ENCODE peak calls at places on chromosomes 1 and 21, in four cellular contexts. R is adrenal gland, P is upper lobe of left lung, Z is uterus. M is an unnamed sample.

GRCh38 chr1:29711582-29712274 is 475.4 kb downstream of the PTPRU start:
- DNase-seq in Z (no peak), R (no peak), P (no peak), M (no peak)

GRCh38 chr1:20124451-20125057 is 5.2 kb upstream of the PLA2G2D start:
- DNase-seq in Z (peak), R (peak), P (no peak), M (no peak)

GRCh38 chr1:6273380-6273891 is 12.5 kb upstream of the GPR153 start:
- DNase-seq in Z (peak), P (no peak), R (no peak), M (no peak)

GRCh38 chr1:38337711-38338110 is 291.1 kb upstream of the POU3F1 start:
- DNase-seq in P (no peak), R (no peak), Z (no peak), M (peak)

GRCh38 chr21:29639366-29640232 is 300.2 kb downstream of the GRIK1 start:
- DNase-seq in P (no peak), Z (no peak), R (no peak), M (no peak)

GRCh38 chr1:239386453-239387303 is at the start of gene CHRM3:
- DNase-seq in Z (peak), P (peak), R (peak), M (no peak)

GRCh38 chr21:25938673-25939395 is 204.1 kb downstream of the GABPA start:
- DNase-seq in P (no peak), R (no peak), Z (no peak), M (no peak)

GRCh38 chr1:207885129-207886032 is 25.5 kb downstream of the CD34 start:
- DNase-seq in P (peak), Z (peak), R (peak), M (peak)

GRCh38 chr1:7403265-7404045 is 367.6 kb upstream of the VAMP3 start:
- DNase-seq in Z (no peak), P (no peak), R (peak), M (peak)

GRCh38 chr1:81703352-81703735 is 97.4 kb upstream of the ADGRL2 start:
- DNase-seq in Z (no peak), P (no peak), R (no peak), M (no peak)

GRCh38 chr1:41618066-41618825 is 133.8 kb upstream of the EDN2 start:
- DNase-seq in P (peak), R (peak), Z (peak), M (peak)

GRCh38 chr1:2258996-2259395 is 30.9 kb downstream of the SKI start:
- DNase-seq in R (no peak), Z (no peak), P (no peak), M (no peak)

GRCh38 chr1:247118946-247119446 is 14.8 kb upstream of the ZNF669 start:
- DNase-seq in P (no peak), R (no peak), Z (no peak), M (no peak)

GRCh38 chr1:96374076-96374762 is 347.4 kb upstream of the PTBP2 start:
- DNase-seq in P (no peak), R (no peak), Z (no peak), M (no peak)

GRCh38 chr21:15400905-15401304 is 328.9 kb upstream of the USP25 start:
- DNase-seq in R (no peak), Z (no peak), P (no peak), M (no peak)

GRCh38 chr1:212915245-212916091 is 34.9 kb upstream of the VASH2 start:
- DNase-seq in R (no peak), P (no peak), Z (peak), M (no peak)

GRCh38 chr21:44444286-44444931 is 10.9 kb upstream of the LRRC3 start:
- DNase-seq in Z (no peak), P (no peak), R (no peak), M (no peak)

GRCh38 chr1:231500666-231501065 is 27.8 kb upstream of the TSNAX start:
- DNase-seq in P (no peak), Z (no peak), R (no peak), M (no peak)

GRCh38 chr1:165635823-165636222 is 4.8 kb downstream of the MGST3 start:
- DNase-seq in R (no peak), P (no peak), Z (no peak), M (no peak)

GRCh38 chr1:165637427-165637826 is 6.4 kb downstream of the MGST3 start:
- DNase-seq in P (peak), R (no peak), Z (no peak), M (no peak)

GRCh38 chr1:165634154-165634921 is 3.3 kb downstream of the MGST3 start:
- DNase-seq in P (no peak), Z (no peak), R (no peak), M (no peak)

GRCh38 chr1:165633624-165634023 is 2.6 kb downstream of the MGST3 start:
- DNase-seq in Z (no peak), P (no peak), R (no peak), M (no peak)

DNA sequence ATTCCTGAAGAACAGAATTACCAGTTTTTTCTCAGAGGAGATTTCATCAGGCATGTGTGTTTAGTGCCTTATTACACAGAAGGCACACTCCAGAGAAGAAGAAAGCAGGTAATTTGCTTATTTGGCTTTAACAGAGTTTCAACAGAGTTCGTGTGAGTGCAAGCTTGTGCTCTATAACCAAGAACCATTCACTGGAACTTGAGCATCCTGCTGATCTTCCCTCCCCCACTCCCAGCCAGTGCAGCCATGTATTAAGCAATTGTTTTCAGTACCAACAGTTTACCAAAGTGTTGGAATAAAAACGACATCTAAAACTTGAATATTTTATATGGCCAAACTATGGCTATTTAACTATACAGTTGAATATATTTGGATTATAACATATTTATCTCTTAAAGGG is 4.3 kb downstream of the MGST3 start:
- DNase-seq in P (peak), R (no peak), Z (no peak), M (no peak)
- H3K27ac ChIP-seq in P (peak), R (no peak), Z (no peak), M (no peak)

DNA sequence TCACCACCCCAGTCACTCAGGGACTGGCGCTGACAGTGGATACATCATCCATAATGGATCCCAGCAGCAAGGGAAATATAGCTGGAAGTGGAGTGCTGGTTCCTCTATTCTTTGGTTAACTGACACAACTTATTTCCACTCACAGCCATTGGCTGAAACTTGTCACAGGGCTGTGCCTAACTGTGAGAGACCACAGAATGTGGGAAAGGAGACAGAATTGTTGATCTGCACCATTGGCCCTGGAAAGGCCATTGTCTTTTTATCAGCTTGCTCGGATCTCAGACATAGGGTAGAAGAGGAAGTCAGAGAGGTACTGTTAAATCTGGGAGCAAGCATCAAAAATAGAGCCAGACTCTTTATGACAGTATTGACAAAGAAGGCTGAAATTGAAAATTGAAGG is 451.3 kb downstream of the AJAP1 start:
- DNase-seq in R (no peak), P (no peak), Z (no peak), M (no peak)
- H3K4me3 ChIP-seq in R (no peak), P (no peak), Z (no peak), M (no peak)

GRCh38 chr1:54516249-54516920 is 31.6 kb upstream of the ACOT11 start:
- DNase-seq in P (no peak), Z (no peak), R (no peak), M (no peak)

GRCh38 chr1:54517536-54517935 is 30.5 kb upstream of the ACOT11 start:
- DNase-seq in R (no peak), Z (no peak), P (no peak), M (no peak)

GRCh38 chr1:54519709-54520108 is 28.3 kb upstream of the ACOT11 start:
- DNase-seq in R (no peak), Z (no peak), P (no peak), M (no peak)

DNA sequence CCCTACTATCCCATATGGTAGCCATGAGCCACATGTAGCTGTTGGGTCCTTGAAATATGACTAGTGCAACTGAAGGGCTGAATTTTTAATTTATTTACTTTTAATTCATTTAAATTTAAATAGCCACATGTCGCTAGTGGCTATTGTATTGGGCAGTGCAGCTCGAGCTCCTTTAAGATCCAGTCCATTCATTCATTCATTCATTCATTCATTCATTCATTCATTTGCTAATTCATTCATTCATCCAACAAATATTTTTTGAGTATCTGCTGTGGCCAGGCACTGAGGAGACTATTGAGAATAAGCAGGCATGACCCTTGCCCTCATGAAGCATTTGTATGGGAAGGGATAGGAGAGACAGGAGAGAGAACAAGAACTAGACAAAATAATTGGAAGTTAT is 29.5 kb upstream of the ACOT11 start:
- DNase-seq in P (no peak), R (no peak), Z (no peak), M (no peak)
- TF ChIP-seq POLR2A in P (no peak), R (no peak), Z (no peak), M (no peak)

GRCh38 chr1:116556289-116557006 is 14.4 kb downstream of the CD58 start:
- DNase-seq in Z (no peak), R (no peak), P (peak), M (no peak)
- H3K27ac ChIP-seq in Z (no peak), R (no peak), P (peak), M (no peak)

GRCh38 chr21:38659936-38660332 is 145.8 kb upstream of the ETS2 start:
- DNase-seq in Z (no peak), P (no peak), R (no peak), M (no peak)
- H3K4me3 ChIP-seq in Z (peak), P (peak), R (no peak), M (peak)

DNA sequence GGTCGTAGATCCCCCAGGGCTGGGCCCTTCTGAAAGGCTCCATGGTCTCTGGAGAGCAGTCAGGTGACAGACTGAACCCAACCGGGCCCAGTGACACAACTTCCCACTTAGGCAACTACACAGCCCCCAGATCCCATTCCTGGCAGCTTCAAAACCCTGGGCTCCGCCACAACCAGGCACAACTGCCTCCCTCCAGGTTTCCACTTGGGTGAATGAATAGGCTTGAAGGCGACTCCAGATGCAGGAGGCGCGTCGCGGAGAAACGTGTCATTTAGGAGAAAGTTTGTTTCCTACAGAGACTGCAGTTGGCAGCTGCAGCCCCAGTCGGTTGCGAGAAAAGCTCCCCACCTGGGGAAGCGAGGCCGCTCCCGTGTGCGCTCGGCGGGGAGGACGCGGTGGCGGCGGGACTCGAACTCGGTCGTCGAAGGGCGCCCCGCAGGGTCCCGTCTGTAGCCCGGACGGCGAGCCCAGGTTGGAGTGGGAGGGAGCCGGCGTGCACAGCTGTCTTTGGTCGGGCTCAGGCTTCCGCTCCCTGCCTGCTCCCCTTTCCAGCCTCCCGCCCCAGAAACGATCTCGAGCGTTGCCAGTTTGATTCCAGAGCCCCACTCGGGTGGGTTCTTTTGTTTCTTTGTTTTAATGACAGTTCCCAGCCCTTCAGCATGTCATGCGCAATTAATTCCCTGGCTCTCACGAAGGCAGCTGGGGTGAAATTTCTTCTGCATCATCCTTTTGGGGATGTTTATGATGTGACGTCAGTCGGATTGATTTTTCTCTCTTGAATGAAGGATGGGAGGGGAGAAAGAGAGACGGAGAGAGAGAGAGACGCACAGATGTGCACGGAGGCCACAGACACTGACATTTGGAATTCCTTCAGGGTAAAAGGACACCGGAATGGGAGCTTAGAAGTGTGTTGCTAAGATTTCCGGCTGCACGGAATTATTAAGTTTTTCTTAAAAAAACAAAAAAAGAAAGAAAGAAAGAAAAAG is 862 bp upstream of the SGIP1 start:
- DNase-seq in Z (peak), P (no peak), R (no peak), M (no peak)
- TF ChIP-seq POLR2A in Z (no peak), P (no peak), R (no peak), M (peak)

GRCh38 chr1:47893412-47893811 is 103.8 kb downstream of the TRABD2B start:
- DNase-seq in P (no peak), R (no peak), Z (no peak), M (no peak)
- H3K27ac ChIP-seq in P (no peak), R (no peak), Z (no peak), M (no peak)

DNA sequence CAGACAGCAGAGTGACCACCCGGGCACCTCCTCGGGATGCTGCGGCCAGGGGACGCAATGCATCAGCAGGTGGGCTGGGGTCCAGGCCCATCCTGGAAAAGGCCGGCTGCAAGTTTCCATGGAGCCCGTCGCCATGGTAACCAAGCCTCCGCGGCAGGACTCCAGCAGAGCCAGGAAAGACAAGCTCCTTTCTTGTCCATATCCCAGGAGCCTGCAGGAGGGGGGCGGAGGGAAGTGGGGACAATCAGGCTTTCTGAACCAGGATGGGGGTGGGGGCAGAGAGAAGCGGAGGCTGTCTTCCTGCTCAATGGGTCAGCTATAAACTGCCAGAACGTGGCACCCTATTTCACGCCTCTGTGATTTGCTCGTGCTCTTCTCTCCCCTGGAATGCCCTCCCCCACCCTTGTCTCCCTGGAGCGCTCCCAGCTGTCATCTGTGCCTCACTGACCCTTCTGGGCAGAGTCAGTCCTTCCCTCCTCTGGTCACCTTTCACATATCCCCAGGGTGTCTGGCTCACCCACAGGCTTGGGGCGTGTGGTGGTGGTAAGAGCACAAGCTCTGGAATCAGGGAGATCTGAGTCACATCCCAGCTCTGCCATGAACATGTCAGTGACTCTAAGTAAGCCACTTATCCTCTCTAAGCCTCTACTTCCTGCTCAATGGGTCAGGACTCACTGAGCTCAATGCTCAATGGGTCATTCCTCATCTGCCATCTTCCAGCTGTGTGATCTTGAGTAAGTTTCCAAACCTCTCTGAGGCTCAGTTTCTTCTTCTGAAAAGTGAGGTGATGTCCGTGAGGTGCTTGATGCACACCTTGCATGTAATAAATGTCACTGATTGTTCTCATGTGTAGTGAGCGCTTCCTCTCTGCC is 58.9 kb upstream of the LAPTM5 start:
- DNase-seq in P (no peak), R (no peak), Z (peak), M (no peak)
- H3K4me3 ChIP-seq in P (no peak), R (no peak), Z (no peak), M (no peak)

DNA sequence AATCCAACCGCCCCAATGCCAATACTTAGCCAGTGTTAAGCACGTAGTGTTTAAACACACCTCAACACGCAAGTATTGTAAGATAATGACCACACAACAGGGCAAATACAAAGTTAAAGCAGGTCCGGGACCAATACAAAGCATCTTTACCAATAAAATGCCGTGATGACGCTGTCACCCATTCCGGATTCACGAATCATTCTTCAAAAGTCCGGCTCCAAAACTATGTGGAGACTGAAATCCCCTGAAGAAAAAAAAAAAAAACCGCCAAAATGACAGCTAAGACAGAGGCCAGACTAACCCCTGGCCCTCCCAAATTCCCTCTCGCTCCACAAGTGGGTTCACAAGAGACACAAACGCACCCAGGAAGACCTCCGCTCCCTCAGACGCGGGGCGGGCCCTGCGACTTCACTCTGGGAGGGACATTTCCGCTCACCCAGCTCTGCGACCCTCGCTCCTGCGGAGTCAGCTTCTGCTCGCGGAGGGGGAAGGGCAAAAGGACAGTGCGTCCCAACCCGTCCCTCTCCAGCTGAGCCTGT is 628 bp upstream of the DARS2 start:
- DNase-seq in R (no peak), Z (no peak), P (no peak), M (no peak)
- TF ChIP-seq POLR2A in R (no peak), Z (no peak), P (no peak), M (no peak)

M was measured in vagina.